ENCODE peak calls at places on chromosomes 3 and 15, in eight cellular contexts. S, K, J, D, I, C, T and Z are unnamed samples.

GRCh38 chr15:83123529-83123928 is 16.1 kb downstream of the TM6SF1 start:
- DNase-seq in S (no peak), K (no peak), J (no peak), D (no peak), I (no peak), C (no peak), T (no peak), Z (no peak)

GRCh38 chr3:31532587-31533168 is at the start of gene STT3B:
- DNase-seq in S (peak; percentile 90), K (peak; percentile 82), J (peak; percentile 40), D (peak; percentile 49), I (no peak), C (no peak), T (peak; percentile 86), Z (peak; percentile 97)

GRCh38 chr15:63970723-63971426 is 75.4 kb downstream of the DAPK2 start:
- DNase-seq in S (no peak), K (no peak), J (no peak), D (peak; percentile 85), I (peak; percentile 23), C (no peak), T (no peak), Z (no peak)

GRCh38 chr3:134609821-134610454 is 40.9 kb downstream of the KY start:
- DNase-seq in S (no peak), K (no peak), J (no peak), D (no peak), I (no peak), C (no peak), T (no peak), Z (no peak)

GRCh38 chr3:55337641-55338174 is 149.4 kb downstream of the WNT5A start:
- DNase-seq in S (no peak), K (no peak), J (no peak), D (no peak), I (no peak), C (no peak), T (no peak), Z (no peak)

GRCh38 chr15:84654689-84655453 is 788 bp upstream of the WDR73 start:
- DNase-seq in S (peak; percentile 91), K (peak; percentile 32), J (peak; percentile 66), D (no peak), I (peak; percentile 80), C (peak; percentile 78), T (peak; percentile 86), Z (peak; percentile 94)

GRCh38 chr3:134394380-134394779 is 20.1 kb upstream of the AMOTL2 start:
- DNase-seq in S (no peak), K (no peak), J (no peak), D (no peak), I (no peak), C (no peak), T (no peak), Z (no peak)

GRCh38 chr3:64392001-64392400 is 166.7 kb upstream of the PRICKLE2 start:
- DNase-seq in S (no peak), K (no peak), J (no peak), D (no peak), I (no peak), C (no peak), T (no peak), Z (no peak)

GRCh38 chr3:177827517-177828249 is 630.4 kb upstream of the TBL1XR1 start:
- DNase-seq in S (no peak), K (no peak), J (no peak), D (no peak), I (no peak), C (no peak), T (no peak), Z (no peak)

GRCh38 chr3:5192568-5193319 is 5.2 kb downstream of the EDEM1 start:
- DNase-seq in S (no peak), K (no peak), J (no peak), D (no peak), I (no peak), C (no peak), T (no peak), Z (no peak)

GRCh38 chr3:9897408-9898372 is 5.0 kb upstream of the IL17RE start:
- DNase-seq in S (no peak), K (peak; percentile 49), J (peak; percentile 56), D (peak; percentile 28), I (no peak), C (peak; percentile 68), T (peak; percentile 67), Z (peak; percentile 8)

GRCh38 chr3:9902372-9903237 is at the start of gene IL17RE:
- DNase-seq in S (no peak), K (peak; percentile 63), J (no peak), D (no peak), I (peak; percentile 73), C (peak; percentile 63), T (peak; percentile 82), Z (peak; percentile 64)

GRCh38 chr3:9901967-9902366 is 681 bp upstream of the IL17RE start:
- DNase-seq in S (no peak), K (no peak), J (no peak), D (no peak), I (no peak), C (no peak), T (no peak), Z (peak; percentile 64)

GRCh38 chr3:9899289-9899791 is 3.3 kb upstream of the IL17RE start:
- DNase-seq in S (no peak), K (no peak), J (no peak), D (no peak), I (no peak), C (no peak), T (no peak), Z (no peak)

DNA sequence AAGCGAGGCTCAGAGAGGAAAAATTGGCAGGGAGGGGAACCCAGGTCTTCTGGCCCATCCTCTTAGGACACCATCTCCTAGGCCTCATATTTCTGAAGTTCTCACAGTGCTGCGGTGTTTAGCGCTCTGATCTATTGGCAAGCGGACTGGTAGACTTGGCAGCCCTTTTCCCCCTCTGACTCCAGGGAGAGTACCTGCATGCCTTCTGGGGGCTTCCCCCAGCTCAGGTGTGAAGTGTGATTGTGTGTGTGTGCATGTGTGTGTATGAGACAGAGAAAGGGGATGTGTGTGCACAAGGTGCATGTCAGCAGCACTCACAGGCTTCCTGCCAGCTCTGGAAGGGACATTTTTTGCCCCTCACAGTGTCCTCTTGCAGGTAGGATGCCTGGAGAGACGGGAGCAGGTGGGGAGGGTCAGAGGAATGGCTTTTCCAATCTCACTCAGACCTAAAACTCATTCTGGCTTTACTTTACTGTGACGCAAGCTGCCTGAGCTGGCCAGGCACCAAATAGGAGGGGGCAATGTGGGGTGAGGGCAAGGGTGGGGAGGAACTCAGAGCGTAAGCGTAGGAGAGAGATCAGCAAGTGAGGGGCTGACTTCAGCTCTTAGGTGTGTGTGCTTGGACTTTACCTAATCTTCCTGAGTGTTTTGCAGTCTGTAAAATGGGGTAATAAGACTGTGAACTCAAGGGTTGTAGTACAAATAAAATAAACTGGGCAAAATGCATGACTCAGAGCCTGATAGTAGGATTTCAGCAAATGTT is 4.0 kb upstream of the IL17RE start:
- DNase-seq in S (no peak), K (no peak), J (no peak), D (no peak), I (no peak), C (no peak), T (peak; percentile 60), Z (peak; percentile 16)
- H3K27ac ChIP-seq in S (no peak overlapping the region), K (peak overlapping the region; percentile 74), J (no peak overlapping the region), D (no peak overlapping the region), I (no peak overlapping the region), C (peak overlapping the region; percentile 79), T (peak overlapping the region; percentile 90), Z (no peak overlapping the region)

DNA sequence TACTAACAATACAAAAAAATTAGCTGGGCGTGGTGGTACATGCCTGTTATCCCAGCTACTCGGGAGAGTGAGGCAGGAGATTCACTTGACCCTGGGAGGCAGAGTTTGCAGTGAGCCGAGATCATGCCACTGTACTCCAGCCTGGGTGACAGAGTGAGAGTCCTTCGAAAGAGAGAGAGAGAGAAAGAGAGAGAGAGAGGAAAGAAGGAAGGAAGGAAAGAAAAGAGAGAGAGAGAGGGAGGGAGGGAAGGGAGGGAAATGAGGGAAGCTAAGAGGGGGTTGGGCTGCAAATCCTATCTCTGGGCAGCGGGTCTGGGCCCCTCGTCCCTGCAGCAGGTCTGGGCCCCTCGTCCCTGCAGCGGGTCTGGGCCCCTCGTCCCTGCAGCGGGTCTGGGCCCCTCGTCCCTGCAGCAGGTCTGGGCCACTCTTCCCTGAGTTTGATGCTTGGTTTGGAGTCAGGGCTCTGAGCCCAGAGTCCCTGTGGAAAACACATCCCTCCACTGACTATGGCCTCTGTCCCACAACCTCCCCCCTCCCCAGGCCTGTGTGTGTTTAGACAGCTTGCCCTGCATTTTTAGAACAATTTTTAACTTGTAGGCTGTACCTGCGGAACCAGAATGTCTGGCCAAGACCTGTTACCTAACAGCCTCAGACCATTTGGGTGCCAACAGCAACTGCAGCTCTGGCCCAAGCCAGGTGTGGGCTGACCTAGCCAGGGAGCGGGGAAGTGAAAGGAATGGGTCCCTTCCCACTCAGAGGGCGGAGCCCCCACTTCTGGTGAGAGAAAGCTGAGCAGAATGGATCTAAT is 60.2 kb upstream of the TFRC start:
- DNase-seq in S (no peak), K (peak; percentile 35), J (no peak), D (no peak), I (no peak), C (peak; percentile 55), T (no peak), Z (no peak)
- TF ChIP-seq POLR2AphosphoS5 in S (no peak), K (no peak), J (no peak), D (no peak), I (no peak), C (peak; percentile 53), T (no peak), Z (no peak)

GRCh38 chr3:179276743-179277142 is 25.8 kb upstream of the KCNMB3 start:
- DNase-seq in S (no peak), K (no peak), J (no peak), D (no peak), I (no peak), C (no peak), T (no peak), Z (no peak)

GRCh38 chr3:179279294-179279693 is 28.4 kb upstream of the KCNMB3 start:
- DNase-seq in S (no peak), K (no peak), J (no peak), D (no peak), I (no peak), C (no peak), T (no peak), Z (no peak)

GRCh38 chr3:179281825-179282224 is 30.9 kb upstream of the KCNMB3 start:
- DNase-seq in S (no peak), K (no peak), J (no peak), D (no peak), I (no peak), C (no peak), T (no peak), Z (no peak)

GRCh38 chr3:179278151-179278550 is 27.2 kb upstream of the KCNMB3 start:
- DNase-seq in S (no peak), K (no peak), J (no peak), D (no peak), I (no peak), C (no peak), T (no peak), Z (no peak)

GRCh38 chr3:179279837-179280236 is 28.9 kb upstream of the KCNMB3 start:
- DNase-seq in S (no peak), K (no peak), J (no peak), D (no peak), I (no peak), C (no peak), T (no peak), Z (no peak)
- H3K27ac ChIP-seq in S (no peak overlapping the region), K (no peak overlapping the region), J (no peak overlapping the region), D (no peak overlapping the region), I (no peak overlapping the region), C (no peak overlapping the region), T (no peak overlapping the region), Z (no peak overlapping the region)

DNA sequence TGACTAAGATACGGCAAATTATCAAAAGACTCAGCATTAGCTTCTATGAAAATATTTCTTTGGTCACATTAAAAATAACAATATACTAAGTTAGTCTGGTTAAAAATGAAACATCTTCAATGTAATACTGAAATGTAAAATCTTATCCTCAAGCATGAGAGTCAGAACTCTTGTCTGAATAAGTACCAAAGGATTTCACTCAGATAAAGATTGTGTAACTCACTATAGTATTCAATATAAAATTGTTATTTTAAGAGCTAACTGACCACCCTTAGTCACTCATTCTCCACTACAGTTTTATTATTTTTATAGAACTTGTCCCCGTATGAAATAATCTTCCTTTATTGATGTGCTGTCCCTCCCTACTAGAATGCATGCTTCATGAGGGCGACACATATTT is 426.3 kb downstream of the MECOM start:
- DNase-seq in S (no peak), K (no peak), J (no peak), D (no peak), I (no peak), C (no peak), T (no peak), Z (no peak)
- TF ChIP-seq POLR2AphosphoS5 in S (no peak), K (no peak), J (no peak), D (no peak), I (no peak), C (no peak), T (no peak), Z (no peak)